ENCODE peak calls at places on chromosome 12, in eight cellular contexts. X is left cardiac atrium; C is A549; M is stimulated activated CD4-positive, alpha-beta T cell treated with anti-CD3 and anti-CD28 coated beads, Interleukin-2, amount 100 ng/mL, for 48 hours; F is DMS153; B is body of pancreas; E is NCI-H510A treated with DMSO at 0.1 percent for 48 hours; U is activated T-helper 9 cell treated with anti-CD3 and anti-CD28 coated beads, Interleukin-2, amount 50 U/mL, for 16 hours. J is an unnamed sample.

GRCh38 chr12:57835366-57836288 is 10.9 kb downstream of the CTDSP2 start:
- DNase-seq in X (no peak), C (no peak), M (no peak), F (no peak), B (no peak), E (no peak), U (no peak), J (no peak)

GRCh38 chr12:11652351-11653040 is 3.0 kb downstream of the ETV6 start:
- DNase-seq in X (peak; percentile 29), C (no peak), M (no peak), F (no peak), B (no peak), E (peak; percentile 85), U (no peak), J (peak; percentile 17)

GRCh38 chr12:108457006-108457733 is 57.9 kb upstream of the FICD start:
- DNase-seq in X (no peak), C (peak; percentile 71), M (no peak), F (peak; percentile 28), B (peak; percentile 20), E (peak; percentile 20), U (no peak), J (peak; percentile 44)

GRCh38 chr12:111362687-111363475 is 6.0 kb downstream of the PHETA1 start:
- DNase-seq in X (no peak), C (no peak), M (no peak), F (no peak), B (no peak), E (no peak), U (no peak), J (no peak)

GRCh38 chr12:82694970-82695369 is 8.3 kb downstream of the TMTC2 start:
- DNase-seq in X (no peak), C (no peak), M (no peak), F (no peak), B (no peak), E (no peak), U (no peak), J (no peak)

GRCh38 chr12:14384783-14385638 is 19.5 kb downstream of the ATF7IP start:
- DNase-seq in X (peak; percentile 29), C (peak; percentile 59), M (peak; percentile 36), F (peak; percentile 48), B (peak; percentile 59), E (peak; percentile 66), U (no peak), J (peak; percentile 72)

GRCh38 chr12:58593557-58594304 is 326.6 kb downstream of the LRIG3 start:
- DNase-seq in X (no peak), C (no peak), M (no peak), F (no peak), B (no peak), E (no peak), U (no peak), J (no peak)

GRCh38 chr12:69150796-69151127 is 88.6 kb upstream of the CPSF6 start:
- DNase-seq in X (no peak), C (no peak), M (no peak), F (no peak), B (no peak), E (no peak), U (no peak), J (no peak)

GRCh38 chr12:98416845-98417244 is 98.5 kb upstream of the TMPO start:
- DNase-seq in X (no peak), C (peak; percentile 40), M (no peak), F (no peak), B (no peak), E (no peak), U (no peak), J (no peak)

GRCh38 chr12:117236456-117237001 is 46.3 kb upstream of the FBXO21 start:
- DNase-seq in X (peak; percentile 81), C (peak; percentile 69), M (peak; percentile 88), F (peak; percentile 27), B (peak; percentile 78), E (peak; percentile 79), U (peak; percentile 60), J (peak; percentile 79)

GRCh38 chr12:127761880-127762279 is 505.1 kb upstream of the TMEM132C start:
- DNase-seq in X (no peak), C (no peak), M (no peak), F (no peak), B (no peak), E (no peak), U (no peak), J (no peak)

GRCh38 chr12:1933342-1933992 is 15.0 kb upstream of the CACNA2D4 start:
- DNase-seq in X (no peak), C (no peak), M (no peak), F (no peak), B (no peak), E (no peak), U (no peak), J (no peak)

J was measured in NCI-H345.